ENCODE peak calls at places on chromosomes 13 and 19, in seven cellular contexts. One of them, this sample, is unnamed.

GRCh38 chr19:47097396-47098217 is 16.0 kb downstream of the ZC3H4 start:
- DNase-seq in stomach: peak; percentile 59
- DNase-seq in SK-N-SH: no peak
- DNase-seq in esophagus muscularis mucosa: no peak
- DNase-seq in sigmoid colon: no peak
- DNase-seq in H1: no peak
- DNase-seq in upper lobe of left lung: peak; percentile 36
- DNase-seq in this sample: peak; percentile 83

GRCh38 chr13:28392896-28393295 is 102.0 kb downstream of the FLT1 start:
- DNase-seq in stomach: no peak
- DNase-seq in SK-N-SH: no peak
- DNase-seq in esophagus muscularis mucosa: no peak
- DNase-seq in sigmoid colon: no peak
- DNase-seq in H1: no peak
- DNase-seq in upper lobe of left lung: no peak
- DNase-seq in this sample: no peak

GRCh38 chr19:41940443-41941409 is 12.5 kb upstream of the ERFL start:
- DNase-seq in stomach: no peak
- DNase-seq in SK-N-SH: peak; percentile 69
- DNase-seq in esophagus muscularis mucosa: no peak
- DNase-seq in sigmoid colon: no peak
- DNase-seq in H1: no peak
- DNase-seq in upper lobe of left lung: no peak
- DNase-seq in this sample: no peak

GRCh38 chr19:55447421-55448174 is 4.5 kb upstream of the SHISA7 start:
- DNase-seq in stomach: no peak
- DNase-seq in SK-N-SH: peak; percentile 78
- DNase-seq in esophagus muscularis mucosa: no peak
- DNase-seq in sigmoid colon: no peak
- DNase-seq in H1: no peak
- DNase-seq in upper lobe of left lung: no peak
- DNase-seq in this sample: no peak

GRCh38 chr13:29959086-29959485 is 108.7 kb upstream of the UBL3 start:
- DNase-seq in stomach: no peak
- DNase-seq in SK-N-SH: no peak
- DNase-seq in esophagus muscularis mucosa: no peak
- DNase-seq in sigmoid colon: no peak
- DNase-seq in H1: no peak
- DNase-seq in upper lobe of left lung: no peak
- DNase-seq in this sample: no peak

GRCh38 chr13:40464349-40464748 is 202.1 kb downstream of the FOXO1 start:
- DNase-seq in stomach: no peak
- DNase-seq in SK-N-SH: no peak
- DNase-seq in esophagus muscularis mucosa: no peak
- DNase-seq in sigmoid colon: no peak
- DNase-seq in H1: no peak
- DNase-seq in upper lobe of left lung: no peak
- DNase-seq in this sample: no peak

GRCh38 chr13:79917628-79918027 is 423.3 kb downstream of the SPRY2 start:
- DNase-seq in stomach: no peak
- DNase-seq in SK-N-SH: no peak
- DNase-seq in esophagus muscularis mucosa: no peak
- DNase-seq in sigmoid colon: no peak
- DNase-seq in H1: no peak
- DNase-seq in upper lobe of left lung: no peak
- DNase-seq in this sample: no peak

GRCh38 chr13:66212511-66212910 is 1017.6 kb downstream of the PCDH9 start:
- DNase-seq in stomach: no peak
- DNase-seq in SK-N-SH: no peak
- DNase-seq in esophagus muscularis mucosa: no peak
- DNase-seq in sigmoid colon: no peak
- DNase-seq in H1: no peak
- DNase-seq in upper lobe of left lung: no peak
- DNase-seq in this sample: no peak

GRCh38 chr19:34766386-34766785 is 6.6 kb downstream of the ZNF599 start:
- DNase-seq in stomach: no peak
- DNase-seq in SK-N-SH: no peak
- DNase-seq in esophagus muscularis mucosa: no peak
- DNase-seq in sigmoid colon: no peak
- DNase-seq in H1: no peak
- DNase-seq in upper lobe of left lung: no peak
- DNase-seq in this sample: no peak

GRCh38 chr13:111845621-111846351 is 221.2 kb upstream of the SOX1 start:
- DNase-seq in stomach: no peak
- DNase-seq in SK-N-SH: no peak
- DNase-seq in esophagus muscularis mucosa: peak; percentile 60
- DNase-seq in sigmoid colon: no peak
- DNase-seq in H1: peak; percentile 71
- DNase-seq in upper lobe of left lung: no peak
- DNase-seq in this sample: no peak

GRCh38 chr19:3792114-3792513 is 5.9 kb upstream of the MATK start:
- DNase-seq in stomach: no peak
- DNase-seq in SK-N-SH: no peak
- DNase-seq in esophagus muscularis mucosa: no peak
- DNase-seq in sigmoid colon: no peak
- DNase-seq in H1: no peak
- DNase-seq in upper lobe of left lung: no peak
- DNase-seq in this sample: no peak

GRCh38 chr13:41188584-41188983 is 5.8 kb downstream of the KBTBD7 start:
- DNase-seq in stomach: no peak
- DNase-seq in SK-N-SH: no peak
- DNase-seq in esophagus muscularis mucosa: no peak
- DNase-seq in sigmoid colon: no peak
- DNase-seq in H1: no peak
- DNase-seq in upper lobe of left lung: no peak
- DNase-seq in this sample: no peak

GRCh38 chr19:42159942-42160341 is 27.7 kb upstream of the POU2F2 start:
- DNase-seq in stomach: no peak
- DNase-seq in SK-N-SH: no peak
- DNase-seq in esophagus muscularis mucosa: no peak
- DNase-seq in sigmoid colon: no peak
- DNase-seq in H1: no peak
- DNase-seq in upper lobe of left lung: no peak
- DNase-seq in this sample: no peak

GRCh38 chr13:27673911-27674310 is 52.2 kb downstream of the POLR1D start:
- DNase-seq in stomach: no peak
- DNase-seq in SK-N-SH: no peak
- DNase-seq in esophagus muscularis mucosa: no peak
- DNase-seq in sigmoid colon: no peak
- DNase-seq in H1: no peak
- DNase-seq in upper lobe of left lung: no peak
- DNase-seq in this sample: no peak

GRCh38 chr13:44439615-44440014 is 66.0 kb downstream of the SERP2 start:
- DNase-seq in stomach: no peak
- DNase-seq in SK-N-SH: no peak
- DNase-seq in esophagus muscularis mucosa: no peak
- DNase-seq in sigmoid colon: no peak
- DNase-seq in H1: no peak
- DNase-seq in upper lobe of left lung: no peak
- DNase-seq in this sample: no peak

GRCh38 chr13:44373247-44373600 is 400 bp upstream of the SERP2 start:
- DNase-seq in stomach: no peak
- DNase-seq in SK-N-SH: no peak
- DNase-seq in esophagus muscularis mucosa: no peak
- DNase-seq in sigmoid colon: no peak
- DNase-seq in H1: peak; percentile 60
- DNase-seq in upper lobe of left lung: no peak
- DNase-seq in this sample: no peak

GRCh38 chr19:19997656-19998268 is 41.5 kb downstream of the ZNF682 start:
- DNase-seq in stomach: peak; percentile 27
- DNase-seq in SK-N-SH: peak; percentile 47
- DNase-seq in esophagus muscularis mucosa: no peak
- DNase-seq in sigmoid colon: no peak
- DNase-seq in H1: peak; percentile 90
- DNase-seq in upper lobe of left lung: peak; percentile 35
- DNase-seq in this sample: no peak

GRCh38 chr19:14116918-14117578 is 514 bp downstream of the PRKACA start:
- DNase-seq in stomach: no peak
- DNase-seq in SK-N-SH: peak; percentile 47
- DNase-seq in esophagus muscularis mucosa: no peak
- DNase-seq in sigmoid colon: peak; percentile 82
- DNase-seq in H1: no peak
- DNase-seq in upper lobe of left lung: peak; percentile 33
- DNase-seq in this sample: peak; percentile 77

GRCh38 chr19:30133803-30134202 is 191.8 kb downstream of the URI1 start:
- DNase-seq in stomach: no peak
- DNase-seq in SK-N-SH: no peak
- DNase-seq in esophagus muscularis mucosa: no peak
- DNase-seq in sigmoid colon: no peak
- DNase-seq in H1: no peak
- DNase-seq in upper lobe of left lung: no peak
- DNase-seq in this sample: no peak

GRCh38 chr13:110712081-110712848 is 1.2 kb upstream of the ING1 start:
- DNase-seq in stomach: peak; percentile 89
- DNase-seq in SK-N-SH: peak; percentile 93
- DNase-seq in esophagus muscularis mucosa: peak; percentile 96
- DNase-seq in sigmoid colon: peak; percentile 93
- DNase-seq in H1: peak; percentile 77
- DNase-seq in upper lobe of left lung: peak; percentile 89
- DNase-seq in this sample: peak; percentile 91

GRCh38 chr19:9871626-9872338 is 36.7 kb downstream of the PIN1 start:
- DNase-seq in stomach: no peak
- DNase-seq in SK-N-SH: no peak
- DNase-seq in esophagus muscularis mucosa: no peak
- DNase-seq in sigmoid colon: no peak
- DNase-seq in H1: no peak
- DNase-seq in upper lobe of left lung: no peak
- DNase-seq in this sample: no peak

GRCh38 chr19:40348961-40349507 is 539 bp downstream of the PLD3 start:
- DNase-seq in stomach: no peak
- DNase-seq in SK-N-SH: peak; percentile 68
- DNase-seq in esophagus muscularis mucosa: no peak
- DNase-seq in sigmoid colon: no peak
- DNase-seq in H1: no peak
- DNase-seq in upper lobe of left lung: peak; percentile 28
- DNase-seq in this sample: no peak

GRCh38 chr19:49855676-49856573 is 5.0 kb downstream of the PTOV1 start:
- DNase-seq in stomach: no peak
- DNase-seq in SK-N-SH: peak; percentile 39
- DNase-seq in esophagus muscularis mucosa: no peak
- DNase-seq in sigmoid colon: no peak
- DNase-seq in H1: no peak
- DNase-seq in upper lobe of left lung: no peak
- DNase-seq in this sample: peak; percentile 63

GRCh38 chr19:49857834-49858590 is 7.1 kb downstream of the PTOV1 start:
- DNase-seq in stomach: no peak
- DNase-seq in SK-N-SH: no peak
- DNase-seq in esophagus muscularis mucosa: no peak
- DNase-seq in sigmoid colon: no peak
- DNase-seq in H1: no peak
- DNase-seq in upper lobe of left lung: no peak
- DNase-seq in this sample: peak; percentile 60

GRCh38 chr19:49858591-49858985 is 7.6 kb downstream of the PTOV1 start:
- DNase-seq in stomach: no peak
- DNase-seq in SK-N-SH: no peak
- DNase-seq in esophagus muscularis mucosa: no peak
- DNase-seq in sigmoid colon: no peak
- DNase-seq in H1: no peak
- DNase-seq in upper lobe of left lung: no peak
- DNase-seq in this sample: peak; percentile 62

GRCh38 chr19:49856574-49857021 is 5.6 kb downstream of the PTOV1 start:
- DNase-seq in stomach: no peak
- DNase-seq in SK-N-SH: peak; percentile 36
- DNase-seq in esophagus muscularis mucosa: no peak
- DNase-seq in sigmoid colon: no peak
- DNase-seq in H1: no peak
- DNase-seq in upper lobe of left lung: no peak
- DNase-seq in this sample: peak; percentile 64

GRCh38 chr19:49857061-49857833 is 6.3 kb downstream of the PTOV1 start:
- DNase-seq in stomach: no peak
- DNase-seq in SK-N-SH: peak; percentile 52
- DNase-seq in esophagus muscularis mucosa: no peak
- DNase-seq in sigmoid colon: no peak
- DNase-seq in H1: no peak
- DNase-seq in upper lobe of left lung: no peak
- DNase-seq in this sample: no peak
- TF ChIP-seq POLR2AphosphoS5 in stomach: no peak
- TF ChIP-seq POLR2AphosphoS5 in SK-N-SH: peak; percentile 28
- TF ChIP-seq POLR2AphosphoS5 in esophagus muscularis mucosa: no peak
- TF ChIP-seq POLR2AphosphoS5 in sigmoid colon: no peak
- TF ChIP-seq POLR2AphosphoS5 in H1: peak; percentile 87
- TF ChIP-seq POLR2AphosphoS5 in upper lobe of left lung: no peak
- TF ChIP-seq POLR2AphosphoS5 in this sample: no peak

GRCh38 chr19:850979-851335 is 1.1 kb upstream of the ELANE start:
- DNase-seq in stomach: no peak
- DNase-seq in SK-N-SH: no peak
- DNase-seq in esophagus muscularis mucosa: no peak
- DNase-seq in sigmoid colon: no peak
- DNase-seq in H1: no peak
- DNase-seq in upper lobe of left lung: no peak
- DNase-seq in this sample: no peak

GRCh38 chr19:853014-853553 is 981 bp downstream of the ELANE start:
- DNase-seq in stomach: no peak
- DNase-seq in SK-N-SH: no peak
- DNase-seq in esophagus muscularis mucosa: no peak
- DNase-seq in sigmoid colon: no peak
- DNase-seq in H1: no peak
- DNase-seq in upper lobe of left lung: no peak
- DNase-seq in this sample: no peak

GRCh38 chr19:852136-853013 is at the start of gene ELANE:
- DNase-seq in stomach: no peak
- DNase-seq in SK-N-SH: no peak
- DNase-seq in esophagus muscularis mucosa: no peak
- DNase-seq in sigmoid colon: no peak
- DNase-seq in H1: no peak
- DNase-seq in upper lobe of left lung: no peak
- DNase-seq in this sample: no peak

GRCh38 chr19:848457-848921 is 3.6 kb upstream of the ELANE start:
- DNase-seq in stomach: no peak
- DNase-seq in SK-N-SH: no peak
- DNase-seq in esophagus muscularis mucosa: no peak
- DNase-seq in sigmoid colon: no peak
- DNase-seq in H1: no peak
- DNase-seq in upper lobe of left lung: no peak
- DNase-seq in this sample: no peak

GRCh38 chr19:850221-850978 is 1.7 kb upstream of the ELANE start:
- DNase-seq in stomach: peak; percentile 83
- DNase-seq in SK-N-SH: peak; percentile 80
- DNase-seq in esophagus muscularis mucosa: peak; percentile 98
- DNase-seq in sigmoid colon: peak; percentile 98
- DNase-seq in H1: no peak
- DNase-seq in upper lobe of left lung: peak; percentile 93
- DNase-seq in this sample: peak; percentile 95
- TF ChIP-seq EP300 in stomach: peak; percentile 92
- TF ChIP-seq EP300 in SK-N-SH: no peak
- TF ChIP-seq EP300 in esophagus muscularis mucosa: peak; percentile 85
- TF ChIP-seq EP300 in sigmoid colon: no peak
- TF ChIP-seq EP300 in H1: no peak
- TF ChIP-seq EP300 in upper lobe of left lung: peak; percentile 91
- TF ChIP-seq EP300 in this sample: peak; percentile 22

GRCh38 chr19:15412832-15413231 is 6.0 kb downstream of the AKAP8L start:
- DNase-seq in stomach: no peak
- DNase-seq in SK-N-SH: no peak
- DNase-seq in esophagus muscularis mucosa: no peak
- DNase-seq in sigmoid colon: no peak
- DNase-seq in H1: no peak
- DNase-seq in upper lobe of left lung: no peak
- DNase-seq in this sample: no peak
- H3K27ac ChIP-seq in stomach: peak overlapping the region; percentile 41
- H3K27ac ChIP-seq in SK-N-SH: no peak overlapping the region
- H3K27ac ChIP-seq in esophagus muscularis mucosa: peak overlapping the region; percentile 58
- H3K27ac ChIP-seq in sigmoid colon: peak overlapping the region; percentile 48
- H3K27ac ChIP-seq in H1: no peak overlapping the region
- H3K27ac ChIP-seq in upper lobe of left lung: no peak overlapping the region
- H3K27ac ChIP-seq in this sample: no peak overlapping the region

GRCh38 chr13:48492123-48493075 is 40.5 kb downstream of the RCBTB2 start:
- DNase-seq in stomach: peak; percentile 52
- DNase-seq in SK-N-SH: no peak
- DNase-seq in esophagus muscularis mucosa: no peak
- DNase-seq in sigmoid colon: peak; percentile 88
- DNase-seq in H1: no peak
- DNase-seq in upper lobe of left lung: peak; percentile 81
- DNase-seq in this sample: peak; percentile 89
- TF ChIP-seq POLR2AphosphoS5 in stomach: no peak
- TF ChIP-seq POLR2AphosphoS5 in SK-N-SH: no peak
- TF ChIP-seq POLR2AphosphoS5 in esophagus muscularis mucosa: peak; percentile 69
- TF ChIP-seq POLR2AphosphoS5 in sigmoid colon: no peak
- TF ChIP-seq POLR2AphosphoS5 in H1: no peak
- TF ChIP-seq POLR2AphosphoS5 in upper lobe of left lung: peak; percentile 90
- TF ChIP-seq POLR2AphosphoS5 in this sample: no peak

This sample was measured in suprapubic skin.